ENCODE peak calls at places on chromosomes 7 and 10, in ten cellular contexts. S is choroid plexus epithelial cell; H is fibroblast of pulmonary artery; F is stimulated activated CD4-positive, alpha-beta T cell treated with anti-CD3 and anti-CD28 coated beads, Interleukin-12 subunit alpha, Interleukin-12 subunit beta, amount 100 ng/mL, for 4 hours; I is Kasumi-1; Q is HT1080; V is left lung; U is mesothelial cell of epicardium; D is fibroblast of the aortic adventitia; L is iPS DF 19.7. R is an unnamed sample.

GRCh38 chr7:80277434-80278427 is 143.1 kb downstream of the GNAI1 start:
- DNase-seq in S (peak), H (peak), F (no peak), I (no peak), Q (no peak), V (no peak), U (no peak), D (peak), L (no peak), R (no peak)

GRCh38 chr7:41938371-41938770 is 235.5 kb upstream of the INHBA start:
- DNase-seq in S (no peak), H (no peak), F (no peak), I (no peak), Q (no peak), V (no peak), U (no peak), D (no peak), L (no peak), R (no peak)

GRCh38 chr7:102943425-102944169 is 30.8 kb downstream of the LRRC17 start:
- DNase-seq in S (no peak), H (no peak), F (no peak), I (no peak), Q (no peak), V (no peak), U (no peak), D (no peak), L (no peak), R (no peak)

GRCh38 chr10:132363921-132364593 is 32.1 kb downstream of the LRRC27 start:
- DNase-seq in S (peak), H (peak), F (no peak), I (no peak), Q (no peak), V (no peak), U (peak), D (no peak), L (no peak), R (no peak)

GRCh38 chr7:80257751-80258150 is 123.1 kb downstream of the GNAI1 start:
- DNase-seq in S (no peak), H (no peak), F (no peak), I (no peak), Q (no peak), V (no peak), U (no peak), D (no peak), L (no peak), R (no peak)

GRCh38 chr7:148483515-148483914 is 107.1 kb upstream of the C7orf33 start:
- DNase-seq in S (no peak), H (no peak), F (no peak), I (no peak), Q (no peak), V (no peak), U (no peak), D (no peak), L (no peak), R (no peak)

GRCh38 chr10:6461961-6462360 is 118.1 kb downstream of the PRKCQ start:
- DNase-seq in S (peak), H (no peak), F (no peak), I (no peak), Q (peak), V (no peak), U (no peak), D (no peak), L (no peak), R (no peak)

GRCh38 chr10:78372806-78373205 is 339.1 kb downstream of the RPS24 start:
- DNase-seq in S (no peak), H (no peak), F (no peak), I (no peak), Q (no peak), V (no peak), U (no peak), D (no peak), L (no peak), R (no peak)

GRCh38 chr10:99659031-99659867 is at the start of gene ENTPD7:
- DNase-seq in S (peak), H (peak), F (peak), I (peak), Q (peak), V (peak), U (peak), D (peak), L (peak), R (peak)

GRCh38 chr7:138895700-138896099 is 85.5 kb downstream of the KIAA1549 start:
- DNase-seq in S (no peak), H (no peak), F (no peak), I (no peak), Q (no peak), V (no peak), U (no peak), D (no peak), L (no peak), R (no peak)

GRCh38 chr7:95209778-95210177 is 114.6 kb downstream of the PON1 start:
- DNase-seq in S (no peak), H (no peak), F (no peak), I (no peak), Q (no peak), V (no peak), U (no peak), D (no peak), L (no peak), R (no peak)

GRCh38 chr10:70664702-70665195 is 7.6 kb upstream of the ADAMTS14 start:
- DNase-seq in S (peak), H (peak), F (no peak), I (no peak), Q (peak), V (no peak), U (no peak), D (peak), L (no peak), R (no peak)

GRCh38 chr10:133127291-133128125 is 32.5 kb upstream of the KNDC1 start:
- DNase-seq in S (no peak), H (no peak), F (peak), I (no peak), Q (no peak), V (peak), U (no peak), D (no peak), L (no peak), R (peak)

GRCh38 chr10:30581779-30582380 is 47.7 kb downstream of the LYZL2 start:
- DNase-seq in S (peak), H (peak), F (no peak), I (peak), Q (peak), V (no peak), U (no peak), D (peak), L (no peak), R (no peak)

GRCh38 chr10:125878957-125879835 is 1.9 kb downstream of the DHX32 start:
- DNase-seq in S (peak), H (peak), F (no peak), I (no peak), Q (peak), V (no peak), U (no peak), D (peak), L (no peak), R (no peak)

GRCh38 chr7:135193615-135194081 is 17.7 kb downstream of the WDR91 start:
- DNase-seq in S (peak), H (peak), F (no peak), I (no peak), Q (peak), V (no peak), U (no peak), D (no peak), L (no peak), R (no peak)

GRCh38 chr7:14960686-14961085 is 58.1 kb upstream of the DGKB start:
- DNase-seq in S (no peak), H (no peak), F (no peak), I (no peak), Q (no peak), V (no peak), U (no peak), D (no peak), L (no peak), R (no peak)

GRCh38 chr7:131111081-131111576 is 216.5 kb upstream of the MKLN1 start:
- DNase-seq in S (peak), H (peak), F (no peak), I (peak), Q (peak), V (no peak), U (no peak), D (peak), L (no peak), R (no peak)

GRCh38 chr7:146539836-146540235 is 423.2 kb downstream of the CNTNAP2 start:
- DNase-seq in S (no peak), H (no peak), F (no peak), I (no peak), Q (no peak), V (no peak), U (no peak), D (no peak), L (no peak), R (no peak)

GRCh38 chr10:133315847-133316246 is 7.1 kb downstream of the ZNF511 start:
- DNase-seq in S (peak), H (no peak), F (no peak), I (no peak), Q (peak), V (no peak), U (no peak), D (peak), L (no peak), R (no peak)

R was measured in GM12892.